ENCODE peak calls at places on chromosomes 1 and 21, in eight cellular contexts. O, N, A, D, W, J, X and S are unnamed samples.

GRCh38 chr21:26587621-26588260 is 14.7 kb upstream of the CYYR1 start:
- DNase-seq in N (peak), J (peak), A (peak), W (no peak), X (no peak), O (peak), D (no peak), S (peak)

GRCh38 chr1:156346636-156347035 is 8.3 kb downstream of the TSACC start:
- DNase-seq in X (no peak), A (no peak), J (no peak), N (peak), D (no peak), W (no peak), O (no peak), S (no peak)

GRCh38 chr21:46431884-46432488 is 26.7 kb upstream of the DIP2A start:
- DNase-seq in N (no peak), W (no peak), D (no peak), A (no peak), X (no peak), O (no peak), J (no peak), S (no peak)

GRCh38 chr1:154557939-154558609 is 388 bp downstream of the UBE2Q1 start:
- DNase-seq in X (no peak), J (no peak), W (peak), D (peak), N (no peak), A (no peak), O (peak), S (no peak)

GRCh38 chr1:110059133-110059863 is 11.2 kb downstream of the ALX3 start:
- DNase-seq in W (no peak), O (no peak), A (no peak), J (no peak), X (no peak), D (no peak), N (no peak), S (no peak)

GRCh38 chr1:77687519-77687906 is 5.1 kb upstream of the ZZZ3 start:
- DNase-seq in N (no peak), O (no peak), X (peak), J (peak), W (peak), A (no peak), D (peak), S (no peak)

GRCh38 chr21:26171310-26172100 is 935 bp upstream of the APP start:
- DNase-seq in N (no peak), O (no peak), A (no peak), J (no peak), D (no peak), W (peak), X (no peak), S (no peak)

GRCh38 chr1:116153692-116154031 is 42.5 kb downstream of the MAB21L3 start:
- DNase-seq in O (no peak), X (no peak), N (no peak), W (no peak), J (no peak), A (no peak), D (no peak), S (no peak)

GRCh38 chr1:115531806-115532359 is 109.9 kb upstream of the VANGL1 start:
- DNase-seq in A (no peak), O (no peak), J (peak), N (no peak), W (no peak), X (peak), D (no peak), S (no peak)

GRCh38 chr1:16028237-16029002 is 6.6 kb downstream of the CLCNKA start:
- DNase-seq in X (no peak), N (no peak), W (no peak), J (no peak), O (no peak), D (no peak), A (no peak), S (no peak)

GRCh38 chr21:44425895-44426662 is 29.2 kb upstream of the LRRC3 start:
- DNase-seq in J (no peak), D (peak), N (no peak), W (no peak), A (no peak), O (no peak), X (no peak), S (no peak)

GRCh38 chr1:31811605-31812004 is 4.2 kb downstream of the SPOCD1 start:
- DNase-seq in D (no peak), X (peak), J (peak), N (peak), O (no peak), A (no peak), W (peak), S (no peak)

GRCh38 chr1:68384872-68385390 is 64.8 kb downstream of the RPE65 start:
- DNase-seq in A (no peak), J (peak), D (no peak), X (no peak), O (peak), W (no peak), N (peak), S (peak)

GRCh38 chr1:2821970-2822620 is 20.6 kb upstream of the TTC34 start:
- DNase-seq in X (no peak), J (no peak), A (no peak), D (peak), O (peak), N (no peak), W (peak), S (no peak)

GRCh38 chr1:155295183-155295941 is 5.9 kb downstream of the PKLR start:
- DNase-seq in D (no peak), J (no peak), A (no peak), X (no peak), N (no peak), W (no peak), O (no peak), S (no peak)

GRCh38 chr1:37952738-37953137 is 5.9 kb upstream of the INPP5B start:
- DNase-seq in A (no peak), O (no peak), X (no peak), W (no peak), J (no peak), N (no peak), D (no peak), S (no peak)

GRCh38 chr1:155166373-155167165 is 6.5 kb downstream of the KRTCAP2 start:
- DNase-seq in W (peak), N (no peak), J (no peak), X (peak), A (no peak), O (peak), D (peak), S (no peak)

GRCh38 chr21:29351691-29352090 is 53.0 kb downstream of the BACH1 start:
- DNase-seq in N (peak), W (no peak), A (no peak), D (no peak), X (no peak), O (no peak), J (peak), S (no peak)

GRCh38 chr1:117164209-117164608 is 42.7 kb upstream of the TRIM45 start:
- DNase-seq in N (no peak), X (no peak), A (no peak), O (no peak), D (no peak), J (no peak), W (no peak), S (no peak)

GRCh38 chr1:65623895-65624294 is 168.8 kb upstream of the PDE4B start:
- DNase-seq in J (no peak), N (no peak), A (no peak), X (no peak), W (no peak), O (no peak), D (no peak), S (no peak)

GRCh38 chr1:117671781-117672501 is 66.1 kb downstream of the TENT5C start:
- DNase-seq in D (peak), O (peak), X (peak), N (no peak), J (peak), A (no peak), W (peak), S (no peak)

GRCh38 chr1:93878501-93878888 is 511 bp downstream of the DNTTIP2 start:
- DNase-seq in W (peak), O (peak), A (peak), N (no peak), X (peak), D (peak), J (peak), S (peak)

GRCh38 chr1:207311888-207312603 is 9.4 kb upstream of the CD55 start:
- DNase-seq in N (no peak), O (no peak), J (no peak), W (no peak), D (no peak), X (no peak), A (no peak), S (no peak)

GRCh38 chr1:222464841-222465210 is 83.1 kb downstream of the HHIPL2 start:
- DNase-seq in W (peak), D (peak), A (peak), J (no peak), O (peak), X (peak), N (no peak), S (no peak)

GRCh38 chr1:221741364-221741970 is 422 bp downstream of the DUSP10 start:
- DNase-seq in J (no peak), D (no peak), A (no peak), W (peak), O (no peak), N (no peak), X (peak), S (no peak)

GRCh38 chr1:74847720-74848119 is 114.8 kb downstream of the TYW3 start:
- DNase-seq in A (no peak), O (no peak), W (no peak), J (peak), N (no peak), D (no peak), X (no peak), S (no peak)

GRCh38 chr1:24971539-24971938 is 41.5 kb upstream of the RUNX3 start:
- DNase-seq in J (no peak), N (no peak), A (no peak), O (no peak), W (no peak), D (no peak), X (no peak), S (no peak)

GRCh38 chr1:3292051-3292722 is 162.3 kb upstream of the ARHGEF16 start:
- DNase-seq in O (no peak), D (peak), W (no peak), N (no peak), X (no peak), J (no peak), A (no peak), S (no peak)

GRCh38 chr1:6033986-6034749 is 11.5 kb upstream of the KCNAB2 start:
- DNase-seq in J (no peak), O (peak), A (no peak), W (peak), D (peak), X (peak), N (no peak), S (peak)

GRCh38 chr1:165914136-165914798 is 86.9 kb downstream of the UCK2 start:
- DNase-seq in W (peak), O (peak), A (peak), X (peak), D (no peak), N (peak), J (peak), S (peak)

GRCh38 chr1:189962171-189962570 is 515.5 kb downstream of the BRINP3 start:
- DNase-seq in N (no peak), D (no peak), O (no peak), W (no peak), J (peak), A (no peak), X (no peak), S (peak)

GRCh38 chr1:161790587-161791317 is 24.6 kb downstream of the ATF6 start:
- DNase-seq in O (no peak), N (no peak), W (no peak), X (no peak), A (no peak), D (no peak), J (no peak), S (no peak)

GRCh38 chr1:81834921-81835698 is 34.4 kb downstream of the ADGRL2 start:
- DNase-seq in X (peak), J (peak), N (no peak), A (no peak), D (peak), O (no peak), W (no peak), S (peak)

GRCh38 chr21:22154579-22155274 is 1156.5 kb downstream of the NCAM2 start:
- DNase-seq in D (no peak), N (no peak), J (no peak), O (no peak), W (no peak), A (no peak), X (no peak), S (no peak)
- TF ChIP-seq CTCF in D (no peak), N (no peak), J (no peak), O (no peak), W (no peak), A (no peak), X (no peak), S (no peak)

GRCh38 chr1:240599830-240600229 is 12.1 kb downstream of the GREM2 start:
- DNase-seq in J (no peak), D (no peak), X (no peak), N (no peak), W (no peak), O (no peak), A (no peak), S (no peak)

GRCh38 chr1:240598602-240599001 is 13.4 kb downstream of the GREM2 start:
- DNase-seq in N (no peak), W (no peak), D (no peak), J (no peak), O (no peak), A (no peak), X (no peak), S (no peak)

GRCh38 chr1:240599299-240599698 is 12.7 kb downstream of the GREM2 start:
- DNase-seq in X (no peak), O (no peak), D (no peak), N (no peak), A (no peak), W (no peak), J (no peak), S (no peak)

GRCh38 chr1:240598201-240598600 is 13.8 kb downstream of the GREM2 start:
- DNase-seq in D (no peak), X (no peak), N (no peak), W (no peak), J (peak), A (no peak), O (no peak), S (no peak)

GRCh38 chr1:240602189-240602588 is 9.8 kb downstream of the GREM2 start:
- DNase-seq in J (peak), W (no peak), N (no peak), D (no peak), A (no peak), O (no peak), X (no peak), S (no peak)
- TF ChIP-seq CTCF in J (no peak), W (no peak), N (no peak), D (no peak), A (peak), O (no peak), X (no peak), S (no peak)

GRCh38 chr1:172003766-172004530 is 162.7 kb downstream of the DNM3 start:
- DNase-seq in J (no peak), A (no peak), N (no peak), X (no peak), O (no peak), W (no peak), D (no peak), S (peak)
- TF ChIP-seq CTCF in J (no peak), A (no peak), N (no peak), X (no peak), O (no peak), W (no peak), D (no peak), S (no peak)

GRCh38 chr1:246265481-246265880 is 241.6 kb downstream of the SMYD3 start:
- DNase-seq in W (no peak), N (no peak), A (no peak), O (no peak), D (no peak), X (no peak), J (no peak), S (no peak)

GRCh38 chr1:246258250-246258649 is 248.8 kb downstream of the SMYD3 start:
- DNase-seq in X (no peak), N (no peak), D (no peak), O (no peak), A (no peak), W (no peak), J (no peak), S (no peak)

GRCh38 chr1:246262281-246262680 is 244.8 kb downstream of the SMYD3 start:
- DNase-seq in J (no peak), A (no peak), D (no peak), W (no peak), N (no peak), O (no peak), X (no peak), S (peak)

GRCh38 chr1:246267426-246267825 is 239.7 kb downstream of the SMYD3 start:
- DNase-seq in W (no peak), J (no peak), N (no peak), O (no peak), D (no peak), X (no peak), A (no peak), S (no peak)

GRCh38 chr1:246261641-246262040 is 245.4 kb downstream of the SMYD3 start:
- DNase-seq in O (no peak), W (no peak), N (no peak), A (no peak), X (no peak), J (no peak), D (no peak), S (no peak)
- TF ChIP-seq CTCF in O (peak), W (no peak), N (peak), A (no peak), X (peak), J (peak), D (no peak), S (no peak)

GRCh38 chr1:232470711-232471110 is 159.2 kb downstream of the SIPA1L2 start:
- DNase-seq in W (no peak), A (no peak), J (no peak), X (no peak), O (no peak), N (no peak), D (no peak), S (no peak)

GRCh38 chr1:232468249-232468648 is 161.7 kb downstream of the SIPA1L2 start:
- DNase-seq in X (no peak), W (no peak), D (no peak), J (no peak), O (no peak), N (no peak), A (no peak), S (no peak)

GRCh38 chr1:232464325-232464724 is 165.6 kb downstream of the SIPA1L2 start:
- DNase-seq in D (no peak), X (no peak), J (no peak), W (no peak), N (no peak), A (no peak), O (no peak), S (no peak)

GRCh38 chr1:232463226-232463625 is 166.7 kb downstream of the SIPA1L2 start:
- DNase-seq in N (no peak), W (no peak), J (peak), D (no peak), A (no peak), O (no peak), X (no peak), S (no peak)

DNA sequence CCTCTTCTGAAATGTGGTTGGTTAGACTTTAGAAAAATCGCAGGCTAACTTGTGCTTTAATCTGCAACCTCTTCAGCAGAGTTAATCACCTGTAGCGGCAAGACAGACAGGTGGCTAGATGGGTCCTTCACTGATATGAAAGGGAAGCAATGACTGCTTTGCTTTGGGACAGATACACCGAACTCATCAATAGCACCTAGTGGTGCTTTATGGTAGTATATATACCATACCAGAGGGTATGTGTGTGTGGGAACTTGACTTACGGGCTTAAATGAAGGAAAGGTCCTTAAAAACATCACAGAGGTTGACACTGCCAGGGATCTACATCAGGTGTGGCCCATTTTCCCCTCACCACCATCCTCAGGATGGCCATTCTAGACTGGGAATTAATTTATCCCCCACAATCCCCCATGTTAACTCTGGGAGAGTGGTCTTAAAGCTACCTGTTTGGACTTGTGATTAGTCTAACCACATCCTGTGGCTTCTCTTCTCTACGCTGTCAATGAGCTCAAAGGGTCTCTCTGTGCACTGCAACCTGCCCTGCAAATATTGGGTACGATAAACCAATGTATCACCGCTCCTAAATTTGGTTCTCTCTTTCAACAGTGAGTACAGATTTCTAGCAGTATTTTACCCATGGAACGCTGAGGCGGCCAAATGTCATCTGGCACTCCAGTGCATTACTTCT is 162.7 kb downstream of the SIPA1L2 start:
- DNase-seq in N (no peak), W (no peak), A (no peak), X (no peak), D (no peak), J (no peak), O (no peak), S (no peak)
- TF ChIP-seq CTCF in N (no peak), W (peak), A (peak), X (no peak), D (no peak), J (no peak), O (no peak), S (no peak)

GRCh38 chr1:182304218-182305016 is 87.2 kb downstream of the GLUL start:
- DNase-seq in O (no peak), A (no peak), X (no peak), W (no peak), N (no peak), D (no peak), J (no peak), S (no peak)

GRCh38 chr1:182301467-182302198 is 90.0 kb downstream of the GLUL start:
- DNase-seq in A (no peak), X (peak), W (no peak), D (peak), O (no peak), J (peak), N (no peak), S (peak)

GRCh38 chr1:182305861-182306260 is 85.7 kb downstream of the GLUL start:
- DNase-seq in J (no peak), X (no peak), D (no peak), N (no peak), W (no peak), O (no peak), A (no peak), S (no peak)

GRCh38 chr1:182301026-182301436 is 90.6 kb downstream of the GLUL start:
- DNase-seq in O (no peak), W (no peak), A (no peak), J (no peak), X (no peak), D (no peak), N (no peak), S (no peak)

GRCh38 chr1:182303778-182304177 is 87.8 kb downstream of the GLUL start:
- DNase-seq in D (no peak), W (no peak), N (no peak), X (no peak), O (no peak), A (no peak), J (no peak), S (no peak)
- TF ChIP-seq CTCF in D (no peak), W (no peak), N (no peak), X (no peak), O (no peak), A (no peak), J (no peak), S (no peak)

GRCh38 chr1:231643333-231644237 is 17.0 kb downstream of the DISC1 start:
- DNase-seq in D (no peak), A (no peak), O (no peak), X (no peak), J (peak), W (no peak), N (no peak), S (no peak)
- TF ChIP-seq CTCF in D (no peak), A (no peak), O (no peak), X (no peak), J (no peak), W (no peak), N (no peak), S (no peak)

DNA sequence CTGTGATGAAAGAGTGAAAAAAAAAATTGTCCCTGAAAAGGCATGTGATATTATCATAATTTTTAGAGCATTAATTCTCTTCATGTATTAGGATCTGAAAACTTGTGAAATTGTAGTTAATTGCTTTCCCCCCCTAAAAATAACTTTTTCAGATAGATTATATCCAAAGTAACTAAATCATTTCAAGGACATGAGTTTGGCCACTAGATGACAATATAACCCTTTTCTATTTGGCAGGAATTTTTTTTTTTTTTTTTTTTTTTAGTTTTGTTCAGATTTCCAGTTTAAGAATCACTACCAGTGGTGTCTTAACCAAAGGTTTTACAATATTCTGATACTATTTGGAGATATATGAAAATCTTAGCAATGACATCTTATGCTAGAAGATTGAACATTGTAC is 370.8 kb downstream of the AMY1C start:
- DNase-seq in O (no peak), N (no peak), A (no peak), J (no peak), W (no peak), D (no peak), X (no peak), S (no peak)
- TF ChIP-seq CTCF in O (peak), N (no peak), A (peak), J (no peak), W (no peak), D (no peak), X (peak), S (peak)

GRCh38 chr1:113452921-113453770 is 62.8 kb downstream of the MAGI3 start:
- DNase-seq in N (peak), O (no peak), W (no peak), D (no peak), A (no peak), J (peak), X (peak), S (peak)
- TF ChIP-seq CTCF in N (peak), O (peak), W (peak), D (peak), A (peak), J (peak), X (peak), S (peak)

GRCh38 chr1:186806477-186806876 is 22.3 kb upstream of the PLA2G4A start:
- DNase-seq in D (no peak), N (no peak), X (peak), A (no peak), O (no peak), W (peak), J (no peak), S (peak)
- TF ChIP-seq CTCF in D (peak), N (peak), X (no peak), A (peak), O (no peak), W (peak), J (peak), S (peak)